ENCODE peak calls at places on chromosomes 2 and 18, in eight cellular contexts. G is cortex of kidney, T is NCI-H2171 treated with DMSO at 0.1 percent for 48 hours, E is RPMI7951, H is pancreas, Z is iris pigment epithelial cell, M is GM19239, P is ELR. C is an unnamed sample.

GRCh38 chr2:5914831-5915611 is 222.8 kb downstream of the SOX11 start:
- DNase-seq in Z (peak), E (peak), G (no peak), H (no peak), T (no peak), M (no peak), P (no peak), C (peak)

GRCh38 chr2:218224206-218224605 is 7.2 kb downstream of the ARPC2 start:
- DNase-seq in P (peak), T (no peak), M (no peak), H (no peak), G (no peak), E (no peak), Z (peak), C (no peak)

GRCh38 chr18:44819944-44820510 is 139.3 kb downstream of the SETBP1 start:
- DNase-seq in E (no peak), H (peak), G (no peak), P (no peak), Z (no peak), M (no peak), T (no peak), C (peak)

GRCh38 chr2:240600451-240600961 is 14.0 kb downstream of the CAPN10 start:
- DNase-seq in H (no peak), M (no peak), T (no peak), G (no peak), Z (no peak), P (no peak), E (no peak), C (no peak)

GRCh38 chr2:193538061-193538460 is 1343.3 kb upstream of the TMEFF2 start:
- DNase-seq in G (no peak), H (no peak), T (no peak), E (no peak), P (no peak), M (no peak), Z (no peak), C (no peak)

GRCh38 chr2:74516070-74516633 is 1.9 kb downstream of the TLX2 start:
- DNase-seq in G (no peak), E (no peak), Z (peak), P (no peak), M (peak), T (no peak), H (peak), C (no peak)

GRCh38 chr2:138716183-138716582 is 64.0 kb downstream of the NXPH2 start:
- DNase-seq in Z (no peak), T (peak), M (no peak), G (no peak), H (no peak), E (peak), P (peak), C (no peak)

GRCh38 chr2:120852200-120852815 is 116.6 kb downstream of the GLI2 start:
- DNase-seq in P (no peak), E (no peak), M (no peak), G (no peak), H (peak), Z (no peak), T (no peak), C (no peak)

GRCh38 chr18:63545094-63545493 is 2.9 kb downstream of the SERPINB12 start:
- DNase-seq in E (no peak), Z (no peak), T (no peak), P (no peak), M (no peak), G (no peak), H (no peak), C (no peak)

GRCh38 chr2:8906208-8906607 is 68.8 kb upstream of the KIDINS220 start:
- DNase-seq in M (no peak), T (no peak), P (peak), G (no peak), Z (peak), H (no peak), E (peak), C (peak)

GRCh38 chr18:23703057-23703986 is 14.1 kb downstream of the LAMA3 start:
- DNase-seq in T (peak), P (peak), G (no peak), E (peak), M (no peak), H (no peak), Z (peak), C (peak)

GRCh38 chr2:26246818-26247217 is 2.1 kb downstream of the HADHB start:
- DNase-seq in G (no peak), H (no peak), E (peak), T (no peak), M (no peak), P (peak), Z (peak), C (peak)

GRCh38 chr18:8139971-8140406 is 469.2 kb upstream of the RAB12 start:
- DNase-seq in T (no peak), E (no peak), M (no peak), Z (peak), G (no peak), H (no peak), P (no peak), C (no peak)

GRCh38 chr18:65907281-65907680 is 156.5 kb downstream of the CDH7 start:
- DNase-seq in T (no peak), P (no peak), M (no peak), H (no peak), E (no peak), Z (no peak), G (no peak), C (no peak)

GRCh38 chr2:15242936-15243461 is 318.1 kb downstream of the NBAS start:
- DNase-seq in M (no peak), T (peak), Z (no peak), G (no peak), P (no peak), E (peak), H (no peak), C (peak)

GRCh38 chr2:151544449-151544848 is 134.7 kb downstream of the RIF1 start:
- DNase-seq in T (no peak), P (no peak), Z (no peak), H (no peak), G (no peak), M (no peak), E (no peak), C (no peak)

GRCh38 chr2:168655207-168655606 is 147.2 kb upstream of the NOSTRIN start:
- DNase-seq in P (no peak), T (no peak), G (no peak), Z (no peak), E (no peak), H (no peak), M (no peak), C (no peak)

GRCh38 chr2:173119069-173119807 is 43.6 kb downstream of the MAP3K20 start:
- DNase-seq in T (peak), H (no peak), P (no peak), G (no peak), Z (no peak), M (no peak), E (no peak), C (peak)

GRCh38 chr2:111202266-111203040 is 81.7 kb downstream of the BCL2L11 start:
- DNase-seq in M (no peak), T (no peak), P (peak), Z (peak), E (no peak), H (no peak), G (no peak), C (peak)

GRCh38 chr2:8342407-8342806 is 339.4 kb upstream of the ID2 start:
- DNase-seq in T (no peak), E (no peak), M (no peak), Z (no peak), G (no peak), P (no peak), H (no peak), C (no peak)

GRCh38 chr2:102792538-102793208 is 30.8 kb downstream of the TMEM182 start:
- DNase-seq in M (no peak), P (no peak), G (no peak), E (no peak), T (peak), Z (no peak), H (no peak), C (no peak)

GRCh38 chr2:44358498-44358897 is 2.8 kb downstream of the PREPL start:
- DNase-seq in G (no peak), T (no peak), M (peak), E (peak), H (peak), Z (peak), P (peak), C (peak)

GRCh38 chr18:75173125-75173432 is 35.9 kb downstream of the PTGR3 start:
- DNase-seq in G (no peak), H (no peak), P (peak), M (peak), Z (peak), T (no peak), E (no peak), C (peak)

GRCh38 chr2:9326975-9327374 is 96.4 kb downstream of the ITGB1BP1 start:
- DNase-seq in P (peak), Z (peak), E (peak), M (no peak), H (no peak), G (no peak), T (peak), C (no peak)

GRCh38 chr2:112181571-112182290 is 43.5 kb downstream of the FBLN7 start:
- DNase-seq in H (no peak), M (no peak), E (no peak), T (no peak), G (no peak), P (no peak), Z (no peak), C (no peak)

GRCh38 chr18:21083017-21083416 is 28.6 kb downstream of the ROCK1 start:
- DNase-seq in P (no peak), M (no peak), G (no peak), T (no peak), Z (no peak), E (no peak), H (no peak), C (no peak)

GRCh38 chr2:121088251-121089004 is 196.6 kb downstream of the TFCP2L1 start:
- DNase-seq in E (no peak), M (no peak), Z (no peak), H (no peak), P (no peak), T (peak), G (no peak), C (no peak)

GRCh38 chr2:181125364-181125763 is 145.0 kb downstream of the UBE2E3 start:
- DNase-seq in G (no peak), T (no peak), H (no peak), Z (no peak), M (no peak), P (no peak), E (no peak), C (no peak)

GRCh38 chr2:218024871-218025270 is 22.1 kb upstream of the TNS1 start:
- DNase-seq in Z (no peak), M (no peak), T (no peak), P (no peak), H (peak), E (no peak), G (no peak), C (no peak)

GRCh38 chr2:11850082-11850481 is 103.7 kb downstream of the LPIN1 start:
- DNase-seq in M (no peak), P (no peak), Z (no peak), H (no peak), T (no peak), G (no peak), E (no peak), C (no peak)

GRCh38 chr2:29576231-29576630 is 345.2 kb downstream of the ALK start:
- DNase-seq in T (no peak), Z (no peak), G (no peak), M (no peak), P (no peak), H (no peak), E (no peak), C (no peak)

GRCh38 chr2:147636238-147636887 is 208.5 kb upstream of the ACVR2A start:
- DNase-seq in G (no peak), E (peak), M (no peak), Z (peak), H (no peak), P (peak), T (no peak), C (no peak)

GRCh38 chr2:23600336-23600735 is 215.4 kb downstream of the KLHL29 start:
- DNase-seq in E (no peak), Z (no peak), H (no peak), M (no peak), G (no peak), T (peak), P (no peak), C (no peak)

GRCh38 chr18:78947291-78947690 is 32.3 kb upstream of the SALL3 start:
- DNase-seq in M (no peak), Z (no peak), G (no peak), T (no peak), E (no peak), H (no peak), P (no peak), C (no peak)

GRCh38 chr18:70384181-70384790 is 95.4 kb downstream of the SOCS6 start:
- DNase-seq in T (no peak), Z (peak), M (no peak), G (no peak), P (peak), E (peak), H (no peak), C (peak)

GRCh38 chr2:23684540-23685176 is 242.3 kb downstream of the ATAD2B start:
- DNase-seq in P (no peak), H (peak), M (no peak), E (no peak), G (no peak), T (no peak), Z (no peak), C (no peak)

GRCh38 chr2:131151398-131151797 is 46.3 kb downstream of the PLEKHB2 start:
- DNase-seq in E (no peak), T (no peak), M (no peak), G (no peak), P (no peak), Z (no peak), H (no peak), C (no peak)